ENCODE peak calls at places on chromosome 10, in seven cellular contexts. C is HEK293T; W is CD4-positive, alpha-beta T cell; Z is activated naive CD8-positive, alpha-beta T cell treated with anti-CD3 and anti-CD28 coated beads, Interleukin-2, amount 50 U/mL, for 24 hours; J is activated CD4-positive, CD25-positive, alpha-beta regulatory T cell; I is stimulated activated CD4-positive, alpha-beta T cell treated with anti-CD3 and anti-CD28 coated beads, TNF-alpha, amount 100 ng/mL, for 24 hours; O is fibroblast of mammary gland. H is an unnamed sample.

GRCh38 chr10:73229567-73229966 is 17.5 kb downstream of the DNAJC9 start:
- DNase-seq in Z (no peak), C (no peak), W (no peak), I (no peak), J (no peak), O (no peak), H (no peak)

GRCh38 chr10:58291538-58292174 is 22.7 kb downstream of the CISD1 start:
- DNase-seq in Z (peak), I (no peak), J (no peak), W (peak), C (peak), O (peak), H (no peak)

GRCh38 chr10:20686236-20686635 is 210.9 kb downstream of the NEBL start:
- DNase-seq in C (no peak), Z (no peak), W (no peak), I (no peak), J (no peak), O (no peak), H (no peak)

GRCh38 chr10:29532256-29532878 is 102.4 kb downstream of the SVIL start:
- DNase-seq in J (no peak), Z (no peak), C (no peak), W (no peak), I (no peak), O (no peak), H (no peak)

GRCh38 chr10:80292607-80293239 is 3.3 kb upstream of the MAT1A start:
- DNase-seq in Z (no peak), C (no peak), W (no peak), O (no peak), J (no peak), I (no peak), H (no peak)

GRCh38 chr10:17120711-17121110 is 8.9 kb downstream of the CUBN start:
- DNase-seq in J (no peak), O (no peak), I (no peak), C (no peak), Z (no peak), W (no peak), H (no peak)

GRCh38 chr10:71746344-71747037 is 26.8 kb downstream of the VSIR start:
- DNase-seq in I (peak), Z (no peak), W (no peak), O (no peak), J (no peak), C (peak), H (no peak)

GRCh38 chr10:125001313-125002043 is 59.6 kb downstream of the ZRANB1 start:
- DNase-seq in W (no peak), O (no peak), Z (no peak), J (no peak), C (no peak), I (no peak), H (no peak)

GRCh38 chr10:30028006-30028441 is 31.4 kb downstream of the JCAD start:
- DNase-seq in W (no peak), O (no peak), J (no peak), I (peak), C (no peak), Z (no peak), H (no peak)

GRCh38 chr10:52883996-52884871 is 111.7 kb upstream of the MBL2 start:
- DNase-seq in C (peak), W (no peak), Z (peak), O (peak), I (no peak), J (no peak), H (peak)

GRCh38 chr10:116690356-116691078 is 51.8 kb downstream of the HSPA12A start:
- DNase-seq in O (peak), J (no peak), C (no peak), Z (no peak), I (no peak), W (no peak), H (peak)

GRCh38 chr10:22803201-22803895 is 89.0 kb upstream of the PIP4K2A start:
- DNase-seq in Z (no peak), C (no peak), J (no peak), O (peak), W (no peak), I (no peak), H (no peak)

GRCh38 chr10:131929122-131929845 is 28.5 kb downstream of the PPP2R2D start:
- DNase-seq in J (no peak), W (no peak), I (no peak), Z (no peak), O (no peak), C (no peak), H (no peak)

GRCh38 chr10:114694062-114694461 is 36.0 kb upstream of the ABLIM1 start:
- DNase-seq in C (no peak), Z (no peak), W (no peak), J (no peak), O (no peak), I (no peak), H (no peak)

GRCh38 chr10:71268751-71269150 is 50.3 kb upstream of the SLC29A3 start:
- DNase-seq in J (no peak), O (peak), I (no peak), C (no peak), Z (no peak), W (no peak), H (no peak)

GRCh38 chr10:131703527-131703926 is 197.3 kb upstream of the PPP2R2D start:
- DNase-seq in W (no peak), J (no peak), O (no peak), C (no peak), Z (no peak), I (no peak), H (no peak)

GRCh38 chr10:42776681-42777080 is 5.9 kb upstream of the BMS1 start:
- DNase-seq in O (no peak), C (no peak), W (no peak), I (no peak), J (no peak), Z (no peak), H (no peak)

H was measured in occipital lobe.